ENCODE peak calls at places on chromosomes 6 and 20, in ten cellular contexts. B, P, M, D, Q, C, K, Y, F and O are unnamed samples.
A peak's percentile ranks its signal among the peaks of the same experiment; 100 is the strongest.

GRCh38 chr6:18395177-18395850 is 8.2 kb downstream of the RNF144B start:
- DNase-seq in D (no peak), B (no peak), M (no peak), Y (no peak), Q (no peak), K (no peak), P (no peak), C (peak; percentile 13), F (no peak), O (no peak)

GRCh38 chr20:18218249-18218648 is 70.1 kb upstream of the ZNF133 start:
- DNase-seq in K (no peak), D (no peak), C (no peak), M (no peak), Q (no peak), Y (no peak), B (no peak), F (no peak), P (no peak), O (no peak)

GRCh38 chr6:135257641-135258405 is 76.7 kb downstream of the MYB start:
- DNase-seq in M (no peak), F (no peak), Q (no peak), Y (no peak), K (no peak), D (no peak), B (no peak), C (no peak), P (no peak), O (no peak)

GRCh38 chr6:158290659-158291058 is 21.6 kb upstream of the TULP4 start:
- DNase-seq in P (no peak), B (peak; percentile 57), F (no peak), Y (no peak), M (no peak), Q (peak; percentile 60), K (no peak), D (peak; percentile 45), C (no peak), O (no peak)

GRCh38 chr6:53795254-53795701 is 473 bp downstream of the LRRC1 start:
- DNase-seq in K (no peak), Q (no peak), D (no peak), B (peak; percentile 3), C (no peak), M (peak; percentile 58), Y (no peak), F (no peak), P (no peak), O (peak; percentile 31)

GRCh38 chr6:106444777-106445507 is 84.4 kb downstream of the CRYBG1 start:
- DNase-seq in K (peak; percentile 38), M (peak; percentile 77), P (peak; percentile 30), Y (peak; percentile 32), Q (peak; percentile 59), B (no peak), F (no peak), D (no peak), C (no peak), O (peak; percentile 56)

GRCh38 chr6:6925391-6926164 is 182.2 kb upstream of the RREB1 start:
- DNase-seq in B (no peak), Q (no peak), F (no peak), K (no peak), Y (no peak), P (no peak), C (no peak), M (no peak), D (no peak), O (no peak)

GRCh38 chr6:133407320-133408100 is 166.4 kb downstream of the EYA4 start:
- DNase-seq in Y (no peak), M (no peak), K (no peak), D (no peak), P (no peak), B (no peak), Q (no peak), C (no peak), F (no peak), O (no peak)

GRCh38 chr20:49700411-49701185 is 13.1 kb downstream of the B4GALT5 start:
- DNase-seq in M (no peak), Y (no peak), P (peak; percentile 69), K (peak; percentile 64), F (no peak), B (no peak), D (no peak), C (no peak), Q (no peak), O (peak; percentile 75)

GRCh38 chr6:157488058-157488457 is 107.1 kb downstream of the ZDHHC14 start:
- DNase-seq in P (no peak), F (no peak), M (no peak), B (no peak), K (no peak), C (no peak), Y (no peak), D (no peak), Q (no peak), O (no peak)

GRCh38 chr20:37384683-37385174 is 38.8 kb downstream of the SRC start:
- DNase-seq in F (peak; percentile 77), C (peak; percentile 82), P (no peak), Q (peak; percentile 70), B (peak; percentile 87), Y (no peak), D (peak; percentile 65), K (peak; percentile 42), M (no peak), O (peak; percentile 30)

GRCh38 chr6:17768881-17769280 is 62.2 kb upstream of the NUP153 start:
- DNase-seq in C (no peak), F (no peak), Q (no peak), M (no peak), P (no peak), D (no peak), B (no peak), Y (no peak), K (no peak), O (no peak)

GRCh38 chr20:58708246-58708931 is 15.8 kb downstream of the NPEPL1 start:
- DNase-seq in F (peak; percentile 30), C (peak; percentile 16), M (no peak), Y (no peak), K (no peak), B (no peak), Q (no peak), P (no peak), D (no peak), O (no peak)

GRCh38 chr20:36214684-36215256 is 21.5 kb upstream of the AAR2 start:
- DNase-seq in C (peak; percentile 43), P (no peak), B (peak; percentile 8), F (peak; percentile 72), Y (peak; percentile 4), D (no peak), K (peak; percentile 37), M (peak; percentile 43), Q (no peak), O (no peak)

GRCh38 chr20:3923818-3924217 is 34.6 kb downstream of the PANK2 start:
- DNase-seq in Q (no peak), P (no peak), B (no peak), M (no peak), F (no peak), D (no peak), K (no peak), Y (no peak), C (no peak), O (no peak)

GRCh38 chr6:16132909-16133308 is 4.0 kb downstream of the MYLIP start:
- DNase-seq in M (no peak), C (no peak), K (no peak), F (no peak), D (no peak), B (no peak), Q (no peak), Y (no peak), P (no peak), O (no peak)

GRCh38 chr20:36126836-36127529 is 27.6 kb upstream of the EPB41L1 start:
- DNase-seq in C (no peak), Y (no peak), K (no peak), P (no peak), M (no peak), D (no peak), F (no peak), Q (no peak), B (no peak), O (no peak)

GRCh38 chr6:27592481-27593199 is 119.7 kb upstream of the ZNF184 start:
- DNase-seq in P (no peak), Q (peak; percentile 19), K (peak; percentile 30), Y (peak; percentile 47), C (peak; percentile 76), D (no peak), M (peak; percentile 82), B (peak; percentile 58), F (no peak), O (peak; percentile 91)

GRCh38 chr20:54585222-54585621 is 109.8 kb downstream of the DOK5 start:
- DNase-seq in K (no peak), Y (no peak), Q (no peak), B (no peak), F (no peak), M (no peak), C (no peak), P (no peak), D (no peak), O (no peak)

GRCh38 chr6:17265570-17265969 is 15.6 kb upstream of the RBM24 start:
- DNase-seq in P (no peak), Q (no peak), B (no peak), K (no peak), Y (no peak), F (no peak), M (no peak), D (no peak), C (no peak), O (no peak)

GRCh38 chr6:78611097-78611625 is 256.2 kb upstream of the IRAK1BP1 start:
- DNase-seq in F (no peak), C (no peak), Y (no peak), K (no peak), Q (no peak), P (no peak), D (no peak), B (no peak), M (peak; percentile 68), O (no peak)

GRCh38 chr6:24630861-24631505 is 15.0 kb downstream of the KIAA0319 start:
- DNase-seq in Y (no peak), M (no peak), D (no peak), Q (no peak), K (no peak), C (no peak), B (no peak), F (no peak), P (no peak), O (no peak)

GRCh38 chr20:16360668-16361067 is 212.6 kb downstream of the KIF16B start:
- DNase-seq in B (no peak), F (no peak), Y (no peak), Q (peak; percentile 5), D (no peak), K (no peak), P (no peak), C (no peak), M (peak; percentile 27), O (no peak)

GRCh38 chr6:22062807-22063408 is 233.9 kb downstream of the PRL start:
- DNase-seq in P (no peak), K (no peak), Y (no peak), D (no peak), F (no peak), Q (no peak), C (no peak), M (no peak), B (peak; percentile 59), O (no peak)

GRCh38 chr6:170040906-170041305 is 250.0 kb downstream of the DLL1 start:
- DNase-seq in Q (no peak), D (no peak), K (no peak), C (no peak), P (no peak), B (no peak), Y (no peak), M (no peak), F (no peak), O (no peak)

GRCh38 chr20:20454850-20455627 is 87.1 kb downstream of the INSM1 start:
- DNase-seq in K (peak; percentile 80), D (no peak), M (no peak), Y (no peak), B (no peak), F (no peak), C (no peak), Q (no peak), P (no peak), O (no peak)